ENCODE peak calls at places on chromosomes 7 and 10, in ten cellular contexts. H is CD8-positive, alpha-beta T cell; Y is cardiac muscle cell; B is choroid plexus epithelial cell; J is epithelial cell of esophagus; K is A549; M is IMR-90; Q is body of pancreas; A is esophagus squamous epithelium; F is mammary epithelial cell. C is an unnamed sample.
A peak's percentile ranks its signal among the peaks of the same experiment; 100 is the strongest.

GRCh38 chr10:17220652-17221100 is 7.4 kb upstream of the VIM start:
- DNase-seq in H (no peak), Y (no peak), B (no peak), J (no peak), K (no peak), M (peak; percentile 28), Q (no peak), A (no peak), F (no peak), C (peak; percentile 37)

GRCh38 chr7:151925446-151926335 is 30.6 kb upstream of the GALNTL5 start:
- DNase-seq in H (no peak), Y (no peak), B (peak; percentile 59), J (no peak), K (no peak), M (no peak), Q (peak; percentile 68), A (no peak), F (no peak), C (peak; percentile 58)

GRCh38 chr7:373818-374705 is 84.1 kb downstream of the FOXL3 start:
- DNase-seq in H (no peak), Y (no peak), B (no peak), J (no peak), K (no peak), M (no peak), Q (peak; percentile 9), A (no peak), F (no peak), C (no peak)

GRCh38 chr10:64173826-64174225 is 652.6 kb downstream of the REEP3 start:
- DNase-seq in H (no peak), Y (no peak), B (no peak), J (no peak), K (no peak), M (no peak), Q (no peak), A (no peak), F (no peak), C (no peak)

GRCh38 chr7:80675090-80675489 is 36.6 kb downstream of the CD36 start:
- DNase-seq in H (no peak), Y (no peak), B (no peak), J (peak; percentile 42), K (no peak), M (no peak), Q (no peak), A (no peak), F (no peak), C (no peak)

GRCh38 chr7:154832557-154833138 is 170.3 kb downstream of the PAXIP1 start:
- DNase-seq in H (no peak), Y (peak; percentile 38), B (no peak), J (no peak), K (peak; percentile 22), M (no peak), Q (no peak), A (no peak), F (no peak), C (no peak)

GRCh38 chr7:90596745-90597526 is 815 bp downstream of the CDK14 start:
- DNase-seq in H (no peak), Y (peak; percentile 61), B (peak; percentile 63), J (peak; percentile 41), K (no peak), M (peak; percentile 48), Q (no peak), A (no peak), F (peak; percentile 57), C (peak; percentile 58)

GRCh38 chr10:122363722-122364463 is 10.6 kb upstream of the PLEKHA1 start:
- DNase-seq in H (no peak), Y (no peak), B (no peak), J (peak; percentile 86), K (no peak), M (no peak), Q (no peak), A (no peak), F (peak; percentile 82), C (peak; percentile 12)

GRCh38 chr7:133681529-133681928 is 428.7 kb downstream of the EXOC4 start:
- DNase-seq in H (no peak), Y (no peak), B (no peak), J (no peak), K (no peak), M (no peak), Q (no peak), A (no peak), F (no peak), C (no peak)

GRCh38 chr7:26305048-26305868 is 13.6 kb downstream of the SNX10 start:
- DNase-seq in H (no peak), Y (no peak), B (no peak), J (no peak), K (no peak), M (no peak), Q (no peak), A (no peak), F (no peak), C (no peak)

GRCh38 chr7:106848851-106849442 is 16.1 kb upstream of the PIK3CG start:
- DNase-seq in H (no peak), Y (no peak), B (peak; percentile 59), J (peak; percentile 22), K (no peak), M (peak; percentile 91), Q (no peak), A (no peak), F (peak; percentile 40), C (peak; percentile 72)

GRCh38 chr10:119812684-119813083 is 60.0 kb downstream of the MCMBP start:
- DNase-seq in H (no peak), Y (no peak), B (no peak), J (no peak), K (no peak), M (no peak), Q (no peak), A (no peak), F (no peak), C (no peak)

GRCh38 chr10:62803993-62804383 is 532 bp upstream of the ADO start:
- DNase-seq in H (no peak), Y (no peak), B (peak; percentile 32), J (no peak), K (no peak), M (peak; percentile 33), Q (no peak), A (no peak), F (no peak), C (no peak)

GRCh38 chr10:32004161-32004591 is 52.0 kb downstream of the KIF5B start:
- DNase-seq in H (no peak), Y (peak; percentile 9), B (peak; percentile 15), J (no peak), K (no peak), M (no peak), Q (peak; percentile 78), A (no peak), F (no peak), C (no peak)

GRCh38 chr10:13788320-13788600 is 201.5 kb downstream of the PRPF18 start:
- DNase-seq in H (no peak), Y (no peak), B (no peak), J (no peak), K (no peak), M (no peak), Q (no peak), A (no peak), F (no peak), C (no peak)

GRCh38 chr10:13788701-13789447 is 202.1 kb downstream of the PRPF18 start:
- DNase-seq in H (no peak), Y (no peak), B (peak; percentile 58), J (no peak), K (no peak), M (peak; percentile 68), Q (peak; percentile 37), A (no peak), F (no peak), C (peak; percentile 57)

GRCh38 chr10:13787015-13787421 is 200.3 kb downstream of the PRPF18 start:
- DNase-seq in H (peak; percentile 86), Y (no peak), B (peak; percentile 89), J (peak; percentile 91), K (no peak), M (peak; percentile 37), Q (no peak), A (no peak), F (peak; percentile 70), C (peak; percentile 77)

GRCh38 chr10:13779748-13780147 is 193.0 kb downstream of the PRPF18 start:
- DNase-seq in H (no peak), Y (no peak), B (no peak), J (no peak), K (no peak), M (no peak), Q (no peak), A (no peak), F (no peak), C (no peak)

GRCh38 chr10:13784067-13784466 is 197.3 kb downstream of the PRPF18 start:
- DNase-seq in H (peak; percentile 50), Y (no peak), B (peak; percentile 67), J (peak; percentile 41), K (no peak), M (peak; percentile 64), Q (no peak), A (no peak), F (no peak), C (no peak)
- TF ChIP-seq CTCF in H (peak; percentile 38), Y (peak; percentile 25), B (peak; percentile 71), J (peak; percentile 37), K (no peak), M (peak; percentile 54), Q (no peak), A (no peak), F (peak; percentile 51), C (peak; percentile 22)

DNA sequence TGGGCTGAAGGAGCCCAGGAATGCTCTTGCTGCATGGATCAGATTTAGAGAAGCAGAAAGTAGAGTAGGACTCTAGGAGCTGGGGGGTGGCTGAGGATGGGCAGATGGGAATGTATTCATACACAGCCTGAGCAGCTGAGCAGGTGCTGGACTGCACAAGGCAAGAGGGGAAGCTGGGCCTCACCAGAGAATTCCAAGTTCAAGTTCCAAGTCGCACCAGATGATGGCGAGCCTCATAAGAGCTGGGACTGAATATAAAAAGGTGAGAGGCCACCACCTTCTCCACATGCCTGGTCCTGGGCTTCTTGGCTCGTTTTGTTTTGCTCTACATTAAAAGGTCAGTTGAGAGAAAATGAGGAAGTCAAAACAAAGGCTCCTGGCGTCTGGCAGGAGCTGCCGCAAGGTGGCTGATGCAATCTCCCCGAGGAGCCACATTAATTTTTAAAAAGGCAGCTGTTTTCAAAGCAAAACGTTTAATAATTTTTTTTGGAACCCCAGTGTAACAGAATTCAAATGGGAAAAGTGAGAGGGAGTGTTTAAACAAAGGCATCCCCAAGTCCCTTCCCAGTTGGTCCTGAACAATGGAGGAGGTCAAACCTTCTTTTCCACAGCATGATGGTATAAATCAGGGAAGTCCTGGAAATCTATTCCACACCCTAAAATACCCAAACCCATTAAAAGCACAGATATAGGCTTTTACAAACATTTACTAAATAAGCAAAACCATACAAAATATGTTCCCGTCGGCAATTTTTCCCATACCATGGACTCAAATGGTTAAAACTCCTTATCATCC is 9.5 kb downstream of the CYREN start:
- DNase-seq in H (no peak), Y (no peak), B (peak; percentile 72), J (no peak), K (no peak), M (peak; percentile 14), Q (peak; percentile 13), A (no peak), F (no peak), C (peak; percentile 40)
- H3K4me3 ChIP-seq in H (no peak overlapping the region), Y (no peak overlapping the region), B (no peak overlapping the region), J (no peak overlapping the region), K (no peak overlapping the region), M (no peak overlapping the region), Q (no peak overlapping the region), A (no peak overlapping the region), F (no peak overlapping the region), C (no peak overlapping the region)

GRCh38 chr10:95133016-95133752 is 60.9 kb upstream of the ACSM6 start:
- DNase-seq in H (peak; percentile 47), Y (peak; percentile 91), B (peak; percentile 85), J (peak; percentile 82), K (peak; percentile 47), M (peak; percentile 73), Q (peak; percentile 88), A (no peak), F (peak; percentile 64), C (peak; percentile 58)
- TF ChIP-seq CTCF in H (peak; percentile 29), Y (peak; percentile 71), B (peak; percentile 90), J (peak; percentile 82), K (peak; percentile 61), M (peak; percentile 80), Q (peak; percentile 96), A (peak; percentile 69), F (peak; percentile 84), C (peak; percentile 69)

GRCh38 chr10:52903397-52903938 is 130.9 kb upstream of the MBL2 start:
- DNase-seq in H (no peak), Y (no peak), B (no peak), J (no peak), K (no peak), M (no peak), Q (no peak), A (no peak), F (no peak), C (no peak)
- H3K4me3 ChIP-seq in H (no peak overlapping the region), Y (no peak overlapping the region), B (no peak overlapping the region), J (no peak overlapping the region), K (no peak overlapping the region), M (no peak overlapping the region), Q (no peak overlapping the region), A (no peak overlapping the region), F (no peak overlapping the region), C (no peak overlapping the region)